ENCODE peak calls at places on chromosome 9, in five cellular contexts. I, J, E, T and D are unnamed samples.
A peak's percentile ranks its signal among the peaks of the same experiment; 100 is the strongest.

GRCh38 chr9:123807241-123807640 is 122.7 kb downstream of the DENND1A start:
- DNase-seq in I (no peak), J (no peak), E (no peak), T (no peak), D (no peak)

GRCh38 chr9:126754436-126755324 is 50.2 kb upstream of the ZBTB43 start:
- DNase-seq in I (no peak), J (no peak), E (peak; percentile 68), T (no peak), D (no peak)

GRCh38 chr9:86359480-86359879 is 5.3 kb upstream of the TUT7 start:
- DNase-seq in I (no peak), J (no peak), E (no peak), T (no peak), D (no peak)

GRCh38 chr9:90562229-90562628 is 80.4 kb downstream of the DIRAS2 start:
- DNase-seq in I (no peak), J (no peak), E (no peak), T (no peak), D (no peak)

GRCh38 chr9:110655723-110656641 is 12.6 kb upstream of the MUSK start:
- DNase-seq in I (no peak), J (no peak), E (no peak), T (peak; percentile 20), D (no peak)

GRCh38 chr9:90872835-90873294 is 71.2 kb downstream of the SYK start:
- DNase-seq in I (no peak), J (no peak), E (no peak), T (no peak), D (no peak)

GRCh38 chr9:137878146-137878941 is 762 bp downstream of the CACNA1B start:
- DNase-seq in I (no peak), J (peak; percentile 66), E (no peak), T (no peak), D (no peak)

GRCh38 chr9:83062653-83063527 is at the start of gene RASEF:
- DNase-seq in I (peak; percentile 62), J (peak; percentile 65), E (peak; percentile 88), T (no peak), D (peak; percentile 45)

GRCh38 chr9:136007276-136007675 is 46.1 kb upstream of the UBAC1 start:
- DNase-seq in I (no peak), J (no peak), E (no peak), T (no peak), D (no peak)

GRCh38 chr9:99833735-99834134 is 12.1 kb downstream of the NR4A3 start:
- DNase-seq in I (no peak), J (no peak), E (no peak), T (no peak), D (no peak)

GRCh38 chr9:77420641-77421040 is 227.5 kb downstream of the GNA14 start:
- DNase-seq in I (no peak), J (no peak), E (no peak), T (no peak), D (no peak)

GRCh38 chr9:84322830-84323229 is 17.7 kb downstream of the SLC28A3 start:
- DNase-seq in I (no peak), J (no peak), E (no peak), T (no peak), D (no peak)

GRCh38 chr9:106621299-106621920 is 241.6 kb upstream of the ZNF462 start:
- DNase-seq in I (no peak), J (no peak), E (no peak), T (no peak), D (no peak)

GRCh38 chr9:108052431-108053080 is 563.0 kb upstream of the KLF4 start:
- DNase-seq in I (no peak), J (no peak), E (no peak), T (no peak), D (no peak)
- H3K4me1 ChIP-seq in I (peaks cover 47% of the 10 kb centered on the region), J (no peaks in the 10 kb centered on the region), E (peaks cover 29% of the 10 kb centered on the region), T (peaks cover 12% of the 10 kb centered on the region), D (peaks cover 4% of the 10 kb centered on the region)

GRCh38 chr9:134647359-134648115 is 5.9 kb downstream of the COL5A1 start:
- DNase-seq in I (no peak), J (no peak), E (peak; percentile 39), T (no peak), D (no peak)
- H3K4me1 ChIP-seq in I (peaks cover 58% of the 10 kb centered on the region), J (no peaks in the 10 kb centered on the region), E (no peaks in the 10 kb centered on the region), T (peaks cover 27% of the 10 kb centered on the region), D (peaks cover 12% of the 10 kb centered on the region)

DNA sequence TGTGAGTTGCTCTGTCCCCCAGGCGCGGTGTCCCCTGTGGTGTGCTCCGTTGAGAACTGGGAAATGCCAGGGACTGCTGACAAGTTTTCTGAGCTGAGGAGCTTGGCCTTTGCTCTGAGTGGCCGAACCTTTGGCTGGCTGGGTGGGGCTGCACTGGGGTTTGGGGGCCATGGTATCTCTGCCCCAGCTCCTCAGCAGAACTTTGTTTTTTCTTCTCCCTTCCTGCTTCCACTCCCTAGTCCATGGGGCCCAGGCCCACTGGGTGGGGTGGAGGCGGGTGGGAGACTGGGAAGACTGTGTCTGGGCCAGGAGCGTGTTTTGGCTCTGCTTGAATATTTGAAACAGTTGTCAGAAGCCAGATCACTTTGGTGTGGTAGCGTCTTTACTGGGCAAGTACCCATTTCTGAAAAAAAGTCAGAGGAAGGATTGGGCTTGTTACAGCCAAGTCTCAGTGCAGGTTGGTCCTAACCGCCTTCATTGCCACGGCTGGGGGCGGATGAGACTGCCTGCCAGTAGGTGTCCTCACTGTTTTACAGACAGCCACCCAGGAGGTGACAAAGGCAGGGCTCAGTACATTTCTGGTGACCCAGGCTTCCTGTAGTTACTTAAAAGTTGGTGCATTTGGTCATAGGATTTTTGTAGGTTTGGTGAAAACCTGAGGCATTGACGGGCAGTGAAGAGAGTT is 92.7 kb downstream of the DAB2IP start:
- DNase-seq in I (peak; percentile 90), J (peak; percentile 85), E (peak; percentile 74), T (no peak), D (peak; percentile 85)
- H3K4me1 ChIP-seq in I (peaks cover 27% of the 10 kb centered on the region), J (no peaks in the 10 kb centered on the region), E (peaks cover 39% of the 10 kb centered on the region), T (peaks cover 54% of the 10 kb centered on the region), D (peaks cover 46% of the 10 kb centered on the region)

GRCh38 chr9:98806394-98807069 is 938 bp upstream of the GALNT12 start:
- DNase-seq in I (no peak), J (no peak), E (no peak), T (no peak), D (no peak)

GRCh38 chr9:98801969-98802371 is 5.5 kb upstream of the GALNT12 start:
- DNase-seq in I (no peak), J (no peak), E (no peak), T (no peak), D (no peak)

GRCh38 chr9:98801562-98801961 is 5.2 kb upstream of the ANKS6 start:
- DNase-seq in I (no peak), J (no peak), E (no peak), T (no peak), D (no peak)

GRCh38 chr9:98805506-98806272 is 1.8 kb upstream of the GALNT12 start:
- DNase-seq in I (no peak), J (no peak), E (no peak), T (no peak), D (peak; percentile 66)

DNA sequence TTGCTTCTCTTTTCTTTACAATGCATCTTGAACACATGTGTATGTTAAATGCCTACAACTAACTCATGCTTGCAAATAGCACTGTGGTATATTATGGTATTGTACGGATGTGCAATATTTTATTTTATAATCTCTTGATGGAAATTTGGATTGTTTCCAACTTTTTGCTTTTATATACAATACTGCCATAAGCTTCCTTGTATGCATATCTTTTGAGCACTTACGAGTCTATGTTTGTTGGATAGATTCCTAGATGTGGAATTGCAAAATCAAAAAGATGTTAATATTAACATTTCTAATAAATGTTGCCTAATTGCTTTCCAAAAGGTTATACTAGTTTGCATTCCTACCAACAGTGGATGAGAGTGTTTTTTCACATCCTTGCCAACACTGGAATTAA is 3.4 kb upstream of the GALNT12 start:
- DNase-seq in I (no peak), J (no peak), E (no peak), T (no peak), D (no peak)
- H3K4me1 ChIP-seq in I (peaks cover 12% of the 10 kb centered on the region), J (no peaks in the 10 kb centered on the region), E (peaks cover 27% of the 10 kb centered on the region), T (peaks cover 3% of the 10 kb centered on the region), D (peaks cover 16% of the 10 kb centered on the region)

GRCh38 chr9:114770991-114771390 is 34.8 kb downstream of the TNFSF15 start:
- DNase-seq in I (no peak), J (no peak), E (no peak), T (no peak), D (no peak)
- H3K4me1 ChIP-seq in I (no peaks in the 10 kb centered on the region), J (no peaks in the 10 kb centered on the region), E (no peaks in the 10 kb centered on the region), T (no peaks in the 10 kb centered on the region), D (no peaks in the 10 kb centered on the region)

GRCh38 chr9:37146372-37146771 is 26.0 kb downstream of the ZCCHC7 start:
- DNase-seq in I (no peak), J (no peak), E (no peak), T (no peak), D (no peak)
- H3K4me1 ChIP-seq in I (peaks cover 5% of the 10 kb centered on the region), J (no peaks in the 10 kb centered on the region), E (peaks cover 4% of the 10 kb centered on the region), T (peaks cover 2% of the 10 kb centered on the region), D (no peaks in the 10 kb centered on the region)

GRCh38 chr9:128552744-128553221 is 396 bp downstream of the SPTAN1 start:
- DNase-seq in I (no peak), J (peak; percentile 88), E (peak; percentile 82), T (no peak), D (peak; percentile 60)
- H3K4me1 ChIP-seq in I (peaks cover 52% of the 10 kb centered on the region), J (peaks cover 4% of the 10 kb centered on the region), E (peaks cover 36% of the 10 kb centered on the region), T (peaks cover 8% of the 10 kb centered on the region), D (peaks cover 18% of the 10 kb centered on the region)

GRCh38 chr9:70389188-70389587 is 25.3 kb downstream of the KLF9 start:
- DNase-seq in I (no peak), J (no peak), E (no peak), T (no peak), D (no peak)

GRCh38 chr9:70392850-70393249 is 21.6 kb downstream of the KLF9 start:
- DNase-seq in I (no peak), J (no peak), E (no peak), T (no peak), D (no peak)

GRCh38 chr9:70390922-70391321 is 23.5 kb downstream of the KLF9 start:
- DNase-seq in I (no peak), J (no peak), E (no peak), T (no peak), D (no peak)

GRCh38 chr9:70389642-70390266 is 24.7 kb downstream of the KLF9 start:
- DNase-seq in I (no peak), J (no peak), E (no peak), T (no peak), D (no peak)

GRCh38 chr9:70392189-70392588 is 22.3 kb downstream of the KLF9 start:
- DNase-seq in I (no peak), J (no peak), E (no peak), T (no peak), D (no peak)
- H3K4me1 ChIP-seq in I (no peaks in the 10 kb centered on the region), J (peaks cover 10% of the 10 kb centered on the region), E (peaks cover 31% of the 10 kb centered on the region), T (peaks cover 12% of the 10 kb centered on the region), D (no peaks in the 10 kb centered on the region)

GRCh38 chr9:114906922-114907571 is 23.3 kb downstream of the TNFSF8 start:
- DNase-seq in I (peak; percentile 49), J (no peak), E (no peak), T (no peak), D (no peak)

GRCh38 chr9:114908104-114908621 is 22.2 kb downstream of the TNFSF8 start:
- DNase-seq in I (peak; percentile 80), J (no peak), E (no peak), T (no peak), D (peak; percentile 63)

GRCh38 chr9:114902773-114903589 is 27.4 kb downstream of the TNFSF8 start:
- DNase-seq in I (no peak), J (no peak), E (no peak), T (no peak), D (no peak)

GRCh38 chr9:114908796-114909448 is 21.5 kb downstream of the TNFSF8 start:
- DNase-seq in I (no peak), J (no peak), E (no peak), T (no peak), D (no peak)

GRCh38 chr9:114905160-114905940 is 25.0 kb downstream of the TNFSF8 start:
- DNase-seq in I (no peak), J (no peak), E (no peak), T (no peak), D (no peak)
- H3K4me1 ChIP-seq in I (peaks cover 55% of the 10 kb centered on the region), J (no peaks in the 10 kb centered on the region), E (peaks cover 2% of the 10 kb centered on the region), T (no peaks in the 10 kb centered on the region), D (peaks cover 4% of the 10 kb centered on the region)

GRCh38 chr9:38374847-38375571 is 17.5 kb upstream of the ALDH1B1 start:
- DNase-seq in I (no peak), J (no peak), E (no peak), T (no peak), D (no peak)
- H3K4me1 ChIP-seq in I (no peaks in the 10 kb centered on the region), J (no peaks in the 10 kb centered on the region), E (no peaks in the 10 kb centered on the region), T (peaks cover 10% of the 10 kb centered on the region), D (no peaks in the 10 kb centered on the region)